ENCODE peak calls at places on chromosomes 4 and X, in seven cellular contexts. E is tibial artery, X is fibroblast of lung, K is neural progenitor cell, F is heart right ventricle, S is A549, H is A673. I is an unnamed sample.

GRCh38 chrX:42109428-42109827 is 186.1 kb upstream of the CASK start:
- DNase-seq in E (no peak), H (no peak), K (no peak), S (no peak), F (no peak), X (no peak), I (no peak)

GRCh38 chr4:13102344-13102743 is 381.8 kb downstream of the RAB28 start:
- DNase-seq in K (no peak), F (no peak), E (no peak), X (no peak), H (no peak), S (no peak), I (no peak)

GRCh38 chr4:53908661-53909078 is 155.7 kb downstream of the CHIC2 start:
- DNase-seq in H (peak; percentile 69), F (peak; percentile 59), S (peak; percentile 77), E (peak; percentile 40), X (peak; percentile 95), K (peak; percentile 76), I (peak; percentile 84)

GRCh38 chr4:61831987-61832386 is 631.9 kb downstream of the ADGRL3 start:
- DNase-seq in F (no peak), S (no peak), E (no peak), H (no peak), X (no peak), K (no peak), I (no peak)

GRCh38 chrX:17294561-17294960 is 80.4 kb upstream of the NHS start:
- DNase-seq in H (no peak), S (no peak), K (no peak), F (no peak), X (no peak), E (no peak), I (no peak)

GRCh38 chrX:40952855-40953254 is 132.4 kb upstream of the USP9X start:
- DNase-seq in H (no peak), X (peak; percentile 44), K (no peak), S (no peak), E (no peak), F (no peak), I (no peak)

GRCh38 chr4:70589785-70590184 is 2.3 kb upstream of the AMBN start:
- DNase-seq in E (no peak), H (no peak), K (no peak), X (no peak), F (no peak), S (no peak), I (no peak)

GRCh38 chr4:155040031-155040430 is 168.4 kb upstream of the NPY2R start:
- DNase-seq in H (no peak), E (no peak), F (no peak), K (no peak), S (no peak), X (no peak), I (no peak)

GRCh38 chrX:9539611-9540387 is 74.9 kb downstream of the TBL1X start:
- DNase-seq in H (no peak), F (no peak), S (no peak), K (no peak), E (no peak), X (no peak), I (no peak)

GRCh38 chr4:7738458-7739076 is 201.1 kb downstream of the AFAP1 start:
- DNase-seq in H (no peak), K (no peak), F (no peak), E (no peak), S (no peak), X (no peak), I (no peak)

GRCh38 chrX:10007604-10008003 is 40.4 kb downstream of the CLDN34 start:
- DNase-seq in S (no peak), F (no peak), K (no peak), E (no peak), X (peak; percentile 42), H (no peak), I (no peak)

GRCh38 chr4:108042927-108043326 is 53.2 kb downstream of the HADH start:
- DNase-seq in X (no peak), K (no peak), S (no peak), H (no peak), F (no peak), E (no peak), I (no peak)

GRCh38 chrX:101415180-101416130 is 7.4 kb downstream of the HNRNPH2 start:
- DNase-seq in H (peak; percentile 84), X (peak; percentile 87), K (peak; percentile 67), E (no peak), F (peak; percentile 24), S (peak; percentile 75), I (peak; percentile 51)

GRCh38 chrX:2521092-2521926 is 20.5 kb upstream of the DHRSX start:
- DNase-seq in H (no peak), E (peak; percentile 54), K (no peak), S (no peak), F (peak; percentile 19), X (no peak), I (no peak)

GRCh38 chr4:58602022-58602421 is 1491.8 kb upstream of the IGFBP7 start:
- DNase-seq in S (no peak), X (no peak), E (no peak), F (no peak), H (no peak), K (no peak), I (no peak)

GRCh38 chrX:104370089-104370488 is 115.4 kb upstream of the ESX1 start:
- DNase-seq in S (peak; percentile 28), X (no peak), F (no peak), K (peak; percentile 6), E (no peak), H (peak; percentile 2), I (no peak)

GRCh38 chrX:100745205-100745604 is 13.3 kb upstream of the SYTL4 start:
- DNase-seq in X (no peak), H (no peak), S (no peak), K (no peak), F (no peak), E (no peak), I (no peak)

GRCh38 chr4:38983756-38984647 is 48.2 kb downstream of the TMEM156 start:
- DNase-seq in F (no peak), H (peak; percentile 53), K (peak; percentile 16), S (no peak), X (peak; percentile 45), E (no peak), I (no peak)

DNA sequence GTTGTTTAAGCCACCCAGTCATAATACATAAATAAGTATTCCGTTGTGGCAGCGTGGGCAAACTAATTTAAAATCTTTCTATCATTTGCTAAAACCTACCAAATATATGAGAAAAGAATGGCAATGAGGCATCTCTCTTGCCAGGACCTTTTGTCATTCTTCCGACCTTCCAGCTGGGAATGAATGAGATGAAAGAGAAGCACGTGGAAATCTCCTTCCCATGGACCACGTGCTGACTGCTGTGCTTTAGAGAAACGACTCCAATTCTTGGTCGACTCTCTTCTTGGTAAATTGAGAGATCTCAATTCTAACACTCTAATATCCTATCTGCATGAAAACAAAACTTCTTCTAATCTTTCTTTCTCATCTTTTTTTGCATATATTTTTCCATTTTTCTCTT is 116.5 kb downstream of the COL25A1 start:
- DNase-seq in S (no peak), H (no peak), F (no peak), K (no peak), E (no peak), X (no peak), I (no peak)
- H3K27ac ChIP-seq in S (no peak overlapping the region), H (no peak overlapping the region), F (no peak overlapping the region), K (no peak overlapping the region), E (no peak overlapping the region), X (no peak overlapping the region), I (no peak overlapping the region)

GRCh38 chr4:15375707-15376106 is 52.1 kb upstream of the C1QTNF7 start:
- DNase-seq in F (no peak), X (peak; percentile 31), S (no peak), E (no peak), K (no peak), H (no peak), I (no peak)

GRCh38 chr4:15374697-15375096 is 53.1 kb upstream of the C1QTNF7 start:
- DNase-seq in E (no peak), X (peak; percentile 77), H (no peak), K (no peak), F (peak; percentile 24), S (no peak), I (no peak)

GRCh38 chr4:15370296-15370695 is 57.5 kb upstream of the C1QTNF7 start:
- DNase-seq in E (no peak), F (no peak), K (no peak), X (no peak), S (no peak), H (peak; percentile 22), I (no peak)

GRCh38 chr4:15376145-15376544 is 51.7 kb upstream of the C1QTNF7 start:
- DNase-seq in S (no peak), E (no peak), H (no peak), F (no peak), K (no peak), X (no peak), I (no peak)

GRCh38 chr4:15373363-15373762 is 54.5 kb upstream of the C1QTNF7 start:
- DNase-seq in H (no peak), E (peak; percentile 27), S (no peak), F (no peak), X (peak; percentile 44), K (no peak), I (no peak)
- H3K4me1 ChIP-seq in H (peaks cover 17% of the 10 kb centered on the region), E (peaks cover 72% of the 10 kb centered on the region), S (peaks cover 19% of the 10 kb centered on the region), F (peaks cover 18% of the 10 kb centered on the region), X (peaks cover 13% of the 10 kb centered on the region), K (peaks cover 3% of the 10 kb centered on the region), I (peaks cover 4% of the 10 kb centered on the region)

DNA sequence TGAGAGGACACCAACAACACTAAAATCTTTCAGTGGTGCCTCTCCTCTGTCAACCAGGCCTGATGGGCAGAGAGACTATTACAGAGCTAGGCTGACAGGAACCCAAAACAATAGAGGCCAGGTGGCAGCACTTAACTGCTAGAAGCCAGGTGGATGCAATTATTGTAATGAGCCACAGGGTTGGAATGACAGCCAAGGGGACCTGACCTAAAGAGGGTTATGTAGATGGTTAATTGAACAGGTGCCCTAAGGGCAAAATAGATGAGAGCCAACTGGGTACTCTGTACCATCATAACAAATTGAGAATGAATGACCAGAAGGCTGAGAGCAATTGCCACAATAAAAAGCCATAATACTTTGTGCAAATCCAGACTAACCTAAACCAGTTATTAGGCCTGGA is 24.7 kb upstream of the FRAS1 start:
- DNase-seq in S (no peak), X (no peak), K (no peak), F (no peak), H (no peak), E (no peak), I (peak; percentile 41)
- TF ChIP-seq CTCF in S (no peak), X (no peak), K (no peak), F (no peak), H (no peak), E (no peak), I (no peak)

GRCh38 chrX:132718411-132718810 is 229.6 kb upstream of the MBNL3 start:
- DNase-seq in H (no peak), E (no peak), K (no peak), F (no peak), X (no peak), S (no peak), I (no peak)

GRCh38 chrX:132710756-132711155 is 221.9 kb upstream of the MBNL3 start:
- DNase-seq in K (no peak), H (no peak), S (no peak), X (no peak), E (no peak), F (no peak), I (no peak)

GRCh38 chrX:132714913-132715312 is 226.1 kb upstream of the MBNL3 start:
- DNase-seq in H (no peak), F (no peak), E (no peak), K (no peak), X (no peak), S (no peak), I (no peak)

DNA sequence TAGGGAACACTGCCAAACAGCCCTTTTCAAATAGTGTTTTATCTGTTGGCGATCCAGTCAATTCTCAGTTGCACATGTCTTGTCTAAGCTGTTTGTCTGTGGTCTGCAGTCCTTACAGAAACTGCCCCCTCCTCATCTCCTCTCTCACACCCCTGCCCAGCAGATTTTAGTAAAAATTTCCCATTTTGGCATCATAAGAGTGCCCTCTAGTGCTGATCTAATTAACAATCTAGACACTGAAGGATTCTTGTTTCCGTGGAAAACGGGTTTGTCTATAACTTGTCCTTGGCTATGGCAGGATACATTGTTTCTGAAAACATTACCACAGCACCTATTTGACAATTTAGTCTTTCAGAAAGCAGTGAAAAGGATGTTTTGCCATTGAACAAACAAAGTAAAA is 227.2 kb upstream of the MBNL3 start:
- DNase-seq in F (no peak), E (no peak), H (no peak), K (peak; percentile 5), S (no peak), X (peak; percentile 1), I (no peak)
- H3K27ac ChIP-seq in F (no peak overlapping the region), E (no peak overlapping the region), H (no peak overlapping the region), K (no peak overlapping the region), S (no peak overlapping the region), X (no peak overlapping the region), I (no peak overlapping the region)

I was measured in foreskin keratinocyte.